ENCODE peak calls at places on chromosomes 6 and 20, in four cellular contexts. One of them, this sample, is unnamed.

GRCh38 chr6:103183831-103184411 is 1675.8 kb downstream of the HACE1 start:
- DNase-seq in activated CD4-positive, CD25-positive, alpha-beta regulatory T cell: no peak
- DNase-seq in GM12865: no peak
- DNase-seq in central memory CD8-positive, alpha-beta T cell: no peak
- DNase-seq in this sample: no peak

GRCh38 chr6:26268659-26269402 is 96.2 kb upstream of the BTN3A2 start:
- DNase-seq in activated CD4-positive, CD25-positive, alpha-beta regulatory T cell: no peak
- DNase-seq in central memory CD8-positive, alpha-beta T cell: no peak
- DNase-seq in GM12865: peak
- DNase-seq in this sample: no peak

GRCh38 chr6:11343963-11344714 is 111.7 kb upstream of the NEDD9 start:
- DNase-seq in central memory CD8-positive, alpha-beta T cell: no peak
- DNase-seq in activated CD4-positive, CD25-positive, alpha-beta regulatory T cell: no peak
- DNase-seq in GM12865: no peak
- DNase-seq in this sample: no peak

GRCh38 chr6:7819641-7820040 is 90.9 kb downstream of the TXNDC5 start:
- DNase-seq in activated CD4-positive, CD25-positive, alpha-beta regulatory T cell: no peak
- DNase-seq in GM12865: no peak
- DNase-seq in central memory CD8-positive, alpha-beta T cell: no peak
- DNase-seq in this sample: no peak

GRCh38 chr6:579339-579738 is 77.6 kb downstream of the HUS1B start:
- DNase-seq in activated CD4-positive, CD25-positive, alpha-beta regulatory T cell: no peak
- DNase-seq in central memory CD8-positive, alpha-beta T cell: no peak
- DNase-seq in GM12865: no peak
- DNase-seq in this sample: no peak

GRCh38 chr6:16756660-16757270 is 4.5 kb downstream of the ATXN1 start:
- DNase-seq in GM12865: no peak
- DNase-seq in central memory CD8-positive, alpha-beta T cell: no peak
- DNase-seq in activated CD4-positive, CD25-positive, alpha-beta regulatory T cell: no peak
- DNase-seq in this sample: no peak

GRCh38 chr6:164967102-164967501 is 342.3 kb downstream of the C6orf118 start:
- DNase-seq in activated CD4-positive, CD25-positive, alpha-beta regulatory T cell: no peak
- DNase-seq in GM12865: no peak
- DNase-seq in central memory CD8-positive, alpha-beta T cell: no peak
- DNase-seq in this sample: no peak

GRCh38 chr6:132054525-132054924 is 103.4 kb upstream of the CCN2 start:
- DNase-seq in GM12865: no peak
- DNase-seq in central memory CD8-positive, alpha-beta T cell: no peak
- DNase-seq in activated CD4-positive, CD25-positive, alpha-beta regulatory T cell: no peak
- DNase-seq in this sample: no peak

GRCh38 chr6:83442752-83443151 is 11.9 kb upstream of the ME1 start:
- DNase-seq in central memory CD8-positive, alpha-beta T cell: no peak
- DNase-seq in activated CD4-positive, CD25-positive, alpha-beta regulatory T cell: no peak
- DNase-seq in GM12865: no peak
- DNase-seq in this sample: no peak

GRCh38 chr20:24993337-24994185 is 1.0 kb upstream of the APMAP start:
- DNase-seq in activated CD4-positive, CD25-positive, alpha-beta regulatory T cell: no peak
- DNase-seq in central memory CD8-positive, alpha-beta T cell: no peak
- DNase-seq in GM12865: no peak
- DNase-seq in this sample: no peak

GRCh38 chr6:155645328-155645727 is 189.7 kb upstream of the NOX3 start:
- DNase-seq in activated CD4-positive, CD25-positive, alpha-beta regulatory T cell: no peak
- DNase-seq in central memory CD8-positive, alpha-beta T cell: no peak
- DNase-seq in GM12865: no peak
- DNase-seq in this sample: no peak

GRCh38 chr6:55886185-55886836 is 10.9 kb upstream of the BMP5 start:
- DNase-seq in central memory CD8-positive, alpha-beta T cell: no peak
- DNase-seq in GM12865: peak
- DNase-seq in activated CD4-positive, CD25-positive, alpha-beta regulatory T cell: no peak
- DNase-seq in this sample: no peak

GRCh38 chr6:77463881-77464867 is 883 bp upstream of the HTR1B start:
- DNase-seq in activated CD4-positive, CD25-positive, alpha-beta regulatory T cell: no peak
- DNase-seq in GM12865: no peak
- DNase-seq in central memory CD8-positive, alpha-beta T cell: no peak
- DNase-seq in this sample: peak

GRCh38 chr6:169246445-169246844 is 7.2 kb downstream of the THBS2 start:
- DNase-seq in activated CD4-positive, CD25-positive, alpha-beta regulatory T cell: no peak
- DNase-seq in GM12865: no peak
- DNase-seq in central memory CD8-positive, alpha-beta T cell: no peak
- DNase-seq in this sample: no peak

GRCh38 chr6:160240691-160241084 is 17.9 kb downstream of the SLC22A2 start:
- DNase-seq in GM12865: no peak
- DNase-seq in activated CD4-positive, CD25-positive, alpha-beta regulatory T cell: no peak
- DNase-seq in central memory CD8-positive, alpha-beta T cell: no peak
- DNase-seq in this sample: no peak

GRCh38 chr6:163837681-163838431 is 423.3 kb downstream of the QKI start:
- DNase-seq in central memory CD8-positive, alpha-beta T cell: no peak
- DNase-seq in GM12865: no peak
- DNase-seq in activated CD4-positive, CD25-positive, alpha-beta regulatory T cell: no peak
- DNase-seq in this sample: no peak

GRCh38 chr20:63833776-63834544 is 2.9 kb upstream of the ZBTB46 start:
- DNase-seq in central memory CD8-positive, alpha-beta T cell: no peak
- DNase-seq in activated CD4-positive, CD25-positive, alpha-beta regulatory T cell: no peak
- DNase-seq in GM12865: no peak
- DNase-seq in this sample: no peak

GRCh38 chr6:40977085-40977484 is 61.9 kb downstream of the UNC5CL start:
- DNase-seq in activated CD4-positive, CD25-positive, alpha-beta regulatory T cell: no peak
- DNase-seq in GM12865: no peak
- DNase-seq in central memory CD8-positive, alpha-beta T cell: no peak
- DNase-seq in this sample: no peak

GRCh38 chr6:135909737-135910387 is 58.4 kb downstream of the PDE7B start:
- DNase-seq in activated CD4-positive, CD25-positive, alpha-beta regulatory T cell: peak
- DNase-seq in central memory CD8-positive, alpha-beta T cell: peak
- DNase-seq in GM12865: peak
- DNase-seq in this sample: no peak

GRCh38 chr20:24965065-24965919 is 16.2 kb downstream of the CST7 start:
- DNase-seq in GM12865: no peak
- DNase-seq in activated CD4-positive, CD25-positive, alpha-beta regulatory T cell: no peak
- DNase-seq in central memory CD8-positive, alpha-beta T cell: no peak
- DNase-seq in this sample: no peak

GRCh38 chr6:72418495-72418894 is 203.4 kb upstream of the KCNQ5 start:
- DNase-seq in GM12865: no peak
- DNase-seq in activated CD4-positive, CD25-positive, alpha-beta regulatory T cell: no peak
- DNase-seq in central memory CD8-positive, alpha-beta T cell: no peak
- DNase-seq in this sample: no peak

GRCh38 chr20:50303573-50304500 is 113.2 kb downstream of the CEBPB start:
- DNase-seq in activated CD4-positive, CD25-positive, alpha-beta regulatory T cell: no peak
- DNase-seq in GM12865: no peak
- DNase-seq in central memory CD8-positive, alpha-beta T cell: no peak
- DNase-seq in this sample: no peak

GRCh38 chr6:149488815-149489214 is 4.0 kb upstream of the ZC3H12D start:
- DNase-seq in GM12865: no peak
- DNase-seq in activated CD4-positive, CD25-positive, alpha-beta regulatory T cell: no peak
- DNase-seq in central memory CD8-positive, alpha-beta T cell: no peak
- DNase-seq in this sample: no peak

GRCh38 chr20:56249244-56249955 is 868 bp downstream of the MC3R start:
- DNase-seq in GM12865: peak
- DNase-seq in activated CD4-positive, CD25-positive, alpha-beta regulatory T cell: no peak
- DNase-seq in central memory CD8-positive, alpha-beta T cell: no peak
- DNase-seq in this sample: no peak

GRCh38 chr6:35402136-35402855 is 49.8 kb upstream of the FANCE start:
- DNase-seq in activated CD4-positive, CD25-positive, alpha-beta regulatory T cell: no peak
- DNase-seq in GM12865: peak
- DNase-seq in central memory CD8-positive, alpha-beta T cell: no peak
- DNase-seq in this sample: no peak

GRCh38 chr6:20070047-20070446 is 142.2 kb downstream of the MBOAT1 start:
- DNase-seq in central memory CD8-positive, alpha-beta T cell: no peak
- DNase-seq in GM12865: no peak
- DNase-seq in activated CD4-positive, CD25-positive, alpha-beta regulatory T cell: no peak
- DNase-seq in this sample: no peak

GRCh38 chr6:22512716-22513452 is 56.5 kb upstream of the HDGFL1 start:
- DNase-seq in central memory CD8-positive, alpha-beta T cell: no peak
- DNase-seq in activated CD4-positive, CD25-positive, alpha-beta regulatory T cell: no peak
- DNase-seq in GM12865: peak
- DNase-seq in this sample: no peak

GRCh38 chr6:49744259-49744658 is at the start of gene CRISP3:
- DNase-seq in activated CD4-positive, CD25-positive, alpha-beta regulatory T cell: no peak
- DNase-seq in central memory CD8-positive, alpha-beta T cell: no peak
- DNase-seq in GM12865: peak
- DNase-seq in this sample: no peak

GRCh38 chr6:72316675-72317380 is 305.0 kb upstream of the KCNQ5 start:
- DNase-seq in activated CD4-positive, CD25-positive, alpha-beta regulatory T cell: no peak
- DNase-seq in central memory CD8-positive, alpha-beta T cell: no peak
- DNase-seq in GM12865: no peak
- DNase-seq in this sample: no peak

GRCh38 chr6:1406306-1407058 is 17.1 kb downstream of the FOXF2 start:
- DNase-seq in central memory CD8-positive, alpha-beta T cell: no peak
- DNase-seq in GM12865: no peak
- DNase-seq in activated CD4-positive, CD25-positive, alpha-beta regulatory T cell: no peak
- DNase-seq in this sample: no peak

GRCh38 chr6:41503841-41504525 is 42.2 kb upstream of the FOXP4 start:
- DNase-seq in activated CD4-positive, CD25-positive, alpha-beta regulatory T cell: no peak
- DNase-seq in GM12865: peak
- DNase-seq in central memory CD8-positive, alpha-beta T cell: no peak
- DNase-seq in this sample: no peak

GRCh38 chr6:11431455-11431937 is 106.1 kb upstream of the TMEM170B start:
- DNase-seq in central memory CD8-positive, alpha-beta T cell: no peak
- DNase-seq in activated CD4-positive, CD25-positive, alpha-beta regulatory T cell: no peak
- DNase-seq in GM12865: no peak
- DNase-seq in this sample: no peak

GRCh38 chr6:17021539-17021889 is 80.3 kb upstream of the STMND1 start:
- DNase-seq in central memory CD8-positive, alpha-beta T cell: no peak
- DNase-seq in activated CD4-positive, CD25-positive, alpha-beta regulatory T cell: no peak
- DNase-seq in GM12865: no peak
- DNase-seq in this sample: no peak

GRCh38 chr20:22333885-22334545 is 250.4 kb downstream of the FOXA2 start:
- DNase-seq in central memory CD8-positive, alpha-beta T cell: no peak
- DNase-seq in GM12865: peak
- DNase-seq in activated CD4-positive, CD25-positive, alpha-beta regulatory T cell: no peak
- DNase-seq in this sample: no peak

GRCh38 chr20:47018381-47018780 is 123.7 kb downstream of the EYA2 start:
- DNase-seq in activated CD4-positive, CD25-positive, alpha-beta regulatory T cell: no peak
- DNase-seq in GM12865: no peak
- DNase-seq in central memory CD8-positive, alpha-beta T cell: no peak
- DNase-seq in this sample: no peak

GRCh38 chr6:83221302-83221701 is 28.1 kb downstream of the RWDD2A start:
- DNase-seq in central memory CD8-positive, alpha-beta T cell: no peak
- DNase-seq in GM12865: no peak
- DNase-seq in activated CD4-positive, CD25-positive, alpha-beta regulatory T cell: no peak
- DNase-seq in this sample: no peak

GRCh38 chr20:32535953-32536823 is 48.9 kb downstream of the NOL4L start:
- DNase-seq in GM12865: peak
- DNase-seq in central memory CD8-positive, alpha-beta T cell: peak
- DNase-seq in activated CD4-positive, CD25-positive, alpha-beta regulatory T cell: peak
- DNase-seq in this sample: peak